ENCODE peak calls at places on chromosomes 5 and 9, in nine cellular contexts. S is KBM-7; D is CD4-positive, alpha-beta memory T cell; F is activated CD8-positive, alpha-beta memory T cell treated with anti-CD3 and anti-CD28 coated beads for 4 hours; G is T1000; Z is MV-4-11; C is AML-193; Q is prostate gland; Y is caudate nucleus. M is an unnamed sample.

GRCh38 chr9:14908221-14909206 is 1.7 kb downstream of the FREM1 start:
- DNase-seq in S (no peak), D (no peak), F (no peak), G (no peak), Z (no peak), C (no peak), Q (no peak), Y (no peak), M (no peak)

GRCh38 chr9:106980551-106981101 is 117.7 kb downstream of the ZNF462 start:
- DNase-seq in S (no peak), D (no peak), F (no peak), G (no peak), Z (no peak), C (no peak), Q (no peak), Y (no peak), M (no peak)

GRCh38 chr5:146193291-146193690 is 10.1 kb upstream of the RBM27 start:
- DNase-seq in S (no peak), D (no peak), F (no peak), G (no peak), Z (no peak), C (no peak), Q (no peak), Y (no peak), M (no peak)

GRCh38 chr5:107765685-107766063 is 94.9 kb upstream of the EFNA5 start:
- DNase-seq in S (no peak), D (no peak), F (no peak), G (no peak), Z (no peak), C (no peak), Q (no peak), Y (no peak), M (no peak)

GRCh38 chr5:171534009-171534895 is 114.8 kb downstream of the FGF18 start:
- DNase-seq in S (no peak), D (no peak), F (no peak), G (no peak), Z (no peak), C (no peak), Q (no peak), Y (no peak), M (no peak)

GRCh38 chr5:149144637-149145036 is 3.3 kb downstream of the ABLIM3 start:
- DNase-seq in S (no peak), D (no peak), F (no peak), G (no peak), Z (no peak), C (no peak), Q (no peak), Y (no peak), M (no peak)

GRCh38 chr5:138677782-138678181 is 75.4 kb upstream of the CTNNA1 start:
- DNase-seq in S (no peak), D (no peak), F (no peak), G (no peak), Z (no peak), C (no peak), Q (no peak), Y (no peak), M (no peak)

GRCh38 chr9:2220036-2220435 is 204.9 kb downstream of the SMARCA2 start:
- DNase-seq in S (no peak), D (no peak), F (no peak), G (no peak), Z (no peak), C (no peak), Q (no peak), Y (no peak), M (no peak)

GRCh38 chr5:93894471-93895354 is 153.3 kb upstream of the POU5F2 start:
- DNase-seq in S (no peak), D (no peak), F (no peak), G (no peak), Z (no peak), C (peak; percentile 37), Q (no peak), Y (no peak), M (no peak)

GRCh38 chr5:17890501-17890900 is 256.2 kb downstream of the TAF11L14 start:
- DNase-seq in S (no peak), D (no peak), F (no peak), G (no peak), Z (no peak), C (no peak), Q (no peak), Y (no peak), M (no peak)

GRCh38 chr9:132006657-132007370 is 72.9 kb downstream of the MED27 start:
- DNase-seq in S (no peak), D (no peak), F (no peak), G (no peak), Z (no peak), C (no peak), Q (peak; percentile 58), Y (no peak), M (no peak)

GRCh38 chr9:112921549-112921948 is 30.9 kb upstream of the SLC46A2 start:
- DNase-seq in S (peak; percentile 66), D (no peak), F (no peak), G (no peak), Z (peak; percentile 77), C (peak; percentile 27), Q (no peak), Y (no peak), M (peak; percentile 19)

GRCh38 chr5:147576646-147577535 is 67.0 kb upstream of the DPYSL3 start:
- DNase-seq in S (peak; percentile 54), D (peak; percentile 7), F (no peak), G (no peak), Z (peak; percentile 14), C (no peak), Q (peak; percentile 19), Y (peak; percentile 12), M (peak; percentile 22)

M was measured in HTR-8/SVneo.